ENCODE peak calls at places on chromosomes 6 and 20, in ten cellular contexts. W is activated naive CD8-positive, alpha-beta T cell treated with anti-CD3 and anti-CD28 coated beads for 36 hours; Q is caudate nucleus; S is mucosa of descending colon; G is GM23248; Z is GM04504; A is tibial artery; D is upper lobe of right lung; O is CD8-positive, alpha-beta memory T cell; U is left cardiac atrium. P is an unnamed sample.

GRCh38 chr20:61983965-61984364 is 81.7 kb downstream of the TAF4 start:
- DNase-seq in D (no peak), S (no peak), O (no peak), Q (no peak), U (no peak), A (no peak), G (no peak), W (no peak), Z (no peak), P (no peak)

GRCh38 chr6:70834520-70834919 is 122.3 kb downstream of the B3GAT2 start:
- DNase-seq in Z (no peak), W (no peak), U (no peak), S (no peak), Q (no peak), O (no peak), G (peak), A (no peak), D (no peak), P (no peak)

GRCh38 chr20:23663180-23663579 is 25.4 kb upstream of the CST3 start:
- DNase-seq in D (no peak), Z (no peak), O (no peak), W (no peak), G (no peak), A (peak), U (no peak), Q (no peak), S (no peak), P (no peak)

GRCh38 chr20:34473262-34473883 is 42.8 kb upstream of the DYNLRB1 start:
- DNase-seq in D (no peak), G (peak), A (peak), O (no peak), Q (no peak), Z (no peak), W (peak), S (peak), U (peak), P (peak)

GRCh38 chr20:39823239-39823638 is 861.1 kb downstream of the DHX35 start:
- DNase-seq in O (no peak), S (no peak), D (no peak), Z (peak), A (no peak), Q (no peak), U (no peak), W (no peak), G (peak), P (no peak)

GRCh38 chr6:68740828-68741500 is 105.9 kb downstream of the ADGRB3 start:
- DNase-seq in Q (no peak), D (no peak), O (no peak), A (no peak), W (no peak), U (no peak), G (no peak), Z (no peak), S (no peak), P (no peak)

GRCh38 chr20:55135923-55136322 is 660.5 kb downstream of the DOK5 start:
- DNase-seq in G (no peak), D (no peak), W (no peak), S (no peak), Q (no peak), U (no peak), A (no peak), O (no peak), Z (no peak), P (no peak)

GRCh38 chr6:15511248-15512125 is 151.3 kb downstream of the DTNBP1 start:
- DNase-seq in U (peak), S (peak), O (no peak), Z (no peak), Q (no peak), D (no peak), A (no peak), G (no peak), W (no peak), P (no peak)

GRCh38 chr6:81938014-81938761 is 185.7 kb upstream of the TENT5A start:
- DNase-seq in W (no peak), S (no peak), Q (no peak), O (no peak), A (no peak), D (no peak), U (no peak), Z (no peak), G (peak), P (peak)

GRCh38 chr6:136725124-136725523 is 67.2 kb downstream of the MAP3K5 start:
- DNase-seq in Q (no peak), D (no peak), A (no peak), O (no peak), Z (no peak), S (no peak), G (no peak), U (no peak), W (no peak), P (no peak)

GRCh38 chr6:29295181-29295585 is 6.3 kb upstream of the OR14J1 start:
- DNase-seq in Z (no peak), G (no peak), D (no peak), W (no peak), S (no peak), U (no peak), O (no peak), Q (no peak), A (no peak), P (no peak)

GRCh38 chr6:123551939-123552707 is 84.6 kb downstream of the TRDN start:
- DNase-seq in G (no peak), Z (no peak), D (no peak), O (no peak), Q (no peak), S (no peak), W (no peak), A (no peak), U (no peak), P (no peak)

GRCh38 chr6:160015778-160016684 is 47.1 kb downstream of the IGF2R start:
- DNase-seq in U (no peak), A (no peak), Q (no peak), G (no peak), O (peak), W (peak), Z (no peak), S (no peak), D (no peak), P (no peak)

GRCh38 chr6:116536216-116536621 is 9.3 kb downstream of the TRAPPC3L start:
- DNase-seq in U (no peak), A (no peak), G (peak), O (no peak), Z (peak), S (no peak), D (no peak), W (no peak), Q (no peak), P (no peak)

GRCh38 chr20:47691632-47692031 is 93.6 kb downstream of the SULF2 start:
- DNase-seq in A (no peak), D (no peak), Z (no peak), O (no peak), S (no peak), Q (no peak), W (no peak), U (no peak), G (peak), P (no peak)

GRCh38 chr20:8043687-8044278 is 24.2 kb upstream of the TMX4 start:
- DNase-seq in A (no peak), G (peak), W (no peak), U (no peak), Z (no peak), D (no peak), S (no peak), Q (no peak), O (no peak), P (peak)

GRCh38 chr6:53483423-53484353 is 61.2 kb downstream of the GCLC start:
- DNase-seq in S (no peak), D (no peak), A (peak), G (peak), Z (no peak), U (peak), Q (no peak), W (no peak), O (no peak), P (no peak)

GRCh38 chr6:136051140-136051775 is 198.9 kb downstream of the MTFR2 start:
- DNase-seq in U (peak), Z (no peak), G (no peak), O (no peak), W (no peak), A (no peak), S (no peak), Q (no peak), D (no peak), P (no peak)

GRCh38 chr20:51562027-51562333 is 19.5 kb upstream of the NFATC2 start:
- DNase-seq in A (no peak), Q (no peak), S (no peak), D (no peak), O (no peak), U (no peak), W (no peak), Z (no peak), G (peak), P (no peak)